ENCODE peak calls at places on chromosome 22, in eight cellular contexts. Y is suprapubic skin, U is gastrocnemius medialis, Z is AG09309, X is neural progenitor cell, R is heart left ventricle, A is ovary, F is endothelial cell of umbilical vein. M is an unnamed sample.

GRCh38 chr22:36744413-36744765 is 31.5 kb downstream of the IFT27 start:
- DNase-seq in Y (no peak), U (no peak), Z (no peak), X (no peak), R (no peak), A (no peak), F (no peak), M (no peak)

GRCh38 chr22:40768187-40768586 is 51.0 kb downstream of the SLC25A17 start:
- DNase-seq in Y (no peak), U (no peak), Z (no peak), X (no peak), R (no peak), A (no peak), F (no peak), M (no peak)

GRCh38 chr22:42688241-42688913 is 32.3 kb downstream of the A4GALT start:
- DNase-seq in Y (peak), U (peak), Z (peak), X (peak), R (peak), A (peak), F (peak), M (peak)

GRCh38 chr22:23240639-23241389 is 60.5 kb downstream of the BCR start:
- DNase-seq in Y (no peak), U (no peak), Z (no peak), X (peak), R (no peak), A (no peak), F (peak), M (no peak)

GRCh38 chr22:29073618-29074275 is 912 bp downstream of the KREMEN1 start:
- DNase-seq in Y (peak), U (no peak), Z (no peak), X (peak), R (peak), A (peak), F (no peak), M (peak)

GRCh38 chr22:43723816-43724215 is 88.3 kb downstream of the EFCAB6 start:
- DNase-seq in Y (no peak), U (no peak), Z (no peak), X (no peak), R (no peak), A (no peak), F (no peak), M (no peak)

GRCh38 chr22:48711031-48711431 is 1116.6 kb downstream of the BRD1 start:
- DNase-seq in Y (no peak), U (no peak), Z (no peak), X (no peak), R (no peak), A (no peak), F (no peak), M (no peak)

GRCh38 chr22:41589260-41589600 is 410 bp downstream of the PMM1 start:
- DNase-seq in Y (no peak), U (no peak), Z (no peak), X (peak), R (no peak), A (no peak), F (no peak), M (peak)

GRCh38 chr22:46096051-46096450 is 54.3 kb upstream of the PPARA start:
- DNase-seq in Y (no peak), U (no peak), Z (no peak), X (no peak), R (no peak), A (no peak), F (no peak), M (no peak)

GRCh38 chr22:41047741-41048140 is 44.7 kb upstream of the EP300 start:
- DNase-seq in Y (no peak), U (no peak), Z (no peak), X (no peak), R (no peak), A (no peak), F (no peak), M (no peak)

GRCh38 chr22:36546092-36546804 is 17.3 kb upstream of the EIF3D start:
- DNase-seq in Y (no peak), U (no peak), Z (no peak), X (peak), R (peak), A (no peak), F (peak), M (peak)

GRCh38 chr22:19853879-19854777 is 546 bp downstream of the GNB1L start:
- DNase-seq in Y (no peak), U (no peak), Z (no peak), X (no peak), R (no peak), A (no peak), F (no peak), M (no peak)

GRCh38 chr22:25494774-25495173 is 69.7 kb upstream of the GRK3 start:
- DNase-seq in Y (no peak), U (no peak), Z (no peak), X (peak), R (no peak), A (no peak), F (no peak), M (no peak)

GRCh38 chr22:45863981-45864751 is 112.8 kb downstream of the WNT7B start:
- DNase-seq in Y (peak), U (peak), Z (no peak), X (peak), R (peak), A (no peak), F (peak), M (peak)

GRCh38 chr22:46592390-46592872 is 27.8 kb upstream of the GRAMD4 start:
- DNase-seq in Y (no peak), U (no peak), Z (peak), X (peak), R (peak), A (no peak), F (peak), M (no peak)

GRCh38 chr22:39474351-39474991 is 17.7 kb downstream of the MGAT3 start:
- DNase-seq in Y (no peak), U (no peak), Z (no peak), X (no peak), R (no peak), A (no peak), F (no peak), M (peak)

GRCh38 chr22:39471421-39472141 is 14.8 kb downstream of the MGAT3 start:
- DNase-seq in Y (no peak), U (no peak), Z (no peak), X (peak), R (peak), A (no peak), F (peak), M (peak)

GRCh38 chr22:39470462-39471335 is 13.9 kb downstream of the MGAT3 start:
- DNase-seq in Y (no peak), U (no peak), Z (no peak), X (peak), R (no peak), A (no peak), F (no peak), M (peak)

GRCh38 chr22:39473856-39474255 is 17.0 kb downstream of the MGAT3 start:
- DNase-seq in Y (no peak), U (no peak), Z (no peak), X (no peak), R (no peak), A (no peak), F (no peak), M (no peak)

GRCh38 chr22:39472570-39473556 is 16.1 kb downstream of the MGAT3 start:
- DNase-seq in Y (no peak), U (no peak), Z (no peak), X (no peak), R (no peak), A (no peak), F (no peak), M (peak)
- H3K4me3 ChIP-seq in Y (no peak), U (no peak), Z (no peak), X (no peak), R (no peak), A (no peak), F (no peak), M (no peak)

GRCh38 chr22:49965291-49966040 is 4.9 kb downstream of the PIM3 start:
- DNase-seq in Y (peak), U (peak), Z (no peak), X (peak), R (peak), A (peak), F (no peak), M (no peak)
- H3K4me3 ChIP-seq in Y (peak), U (peak), Z (no peak), X (no peak), R (no peak), A (no peak), F (no peak), M (no peak)

DNA sequence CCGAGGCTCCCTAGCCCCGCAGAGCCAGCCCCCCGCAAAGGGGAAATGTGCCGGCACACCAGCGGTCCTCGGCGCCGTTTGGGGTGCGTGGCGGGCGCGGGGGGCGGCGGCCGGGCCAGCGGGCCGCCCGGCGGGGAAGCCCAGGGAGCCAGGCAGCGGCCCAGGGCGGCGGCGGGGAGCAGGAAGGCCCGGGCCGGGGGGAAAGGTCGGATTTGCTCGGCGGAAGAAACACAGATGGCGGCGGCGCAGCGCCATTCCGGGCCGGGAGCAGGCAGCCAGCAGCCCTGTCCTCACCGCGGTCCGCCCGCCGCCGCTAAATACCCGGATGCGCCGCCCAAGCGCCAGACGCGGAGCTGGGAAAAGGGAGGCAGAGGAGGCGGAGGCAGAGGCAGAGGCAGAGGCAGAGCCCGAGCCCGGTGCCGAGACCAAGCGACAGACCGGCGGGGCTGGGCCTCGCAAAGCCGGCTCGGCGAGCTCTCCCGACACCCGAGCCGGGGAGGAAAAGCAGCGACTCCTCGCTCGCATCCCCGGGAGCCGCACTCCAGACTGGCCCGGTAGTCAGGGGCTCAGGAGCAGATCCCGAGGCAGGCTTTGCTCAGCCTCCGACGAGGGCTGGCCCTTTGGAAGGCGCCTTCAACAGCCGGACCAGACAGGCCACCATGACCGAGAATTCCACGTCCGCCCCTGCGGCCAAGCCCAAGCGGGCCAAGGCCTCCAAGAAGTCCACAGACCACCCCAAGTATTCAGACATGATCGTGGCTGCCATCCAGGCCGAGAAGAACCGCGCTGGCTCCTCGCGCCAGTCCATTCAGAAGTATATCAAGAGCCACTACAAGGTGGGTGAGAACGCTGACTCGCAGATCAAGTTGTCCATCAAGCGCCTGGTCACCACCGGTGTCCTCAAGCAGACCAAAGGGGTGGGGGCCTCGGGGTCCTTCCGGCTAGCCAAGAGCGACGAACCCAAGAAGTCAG is 2.6 kb upstream of the GCAT start:
- DNase-seq in Y (peak), U (peak), Z (no peak), X (peak), R (peak), A (peak), F (peak), M (peak)
- H3K4me3 ChIP-seq in Y (peak), U (peak), Z (peak), X (peak), R (peak), A (peak), F (peak), M (peak)

GRCh38 chr22:49855491-49855911 is 1.9 kb downstream of the ZBED4 start:
- DNase-seq in Y (no peak), U (no peak), Z (no peak), X (no peak), R (no peak), A (no peak), F (peak), M (peak)
- H3K4me3 ChIP-seq in Y (peak), U (no peak), Z (peak), X (peak), R (no peak), A (no peak), F (peak), M (no peak)